ENCODE peak calls at places on chromosomes 16 and 17, in ten cellular contexts. K is pancreas; N is AG04450; Z is CD4-positive, alpha-beta T cell; M is mesendoderm; P is transverse colon; G is colonic mucosa; U is body of pancreas; D is endodermal cell; S is MM.1S. X is an unnamed sample.
A peak's percentile ranks its signal among the peaks of the same experiment; 100 is the strongest.

GRCh38 chr17:62616993-62617893 is 10.2 kb upstream of the MRC2 start:
- DNase-seq in K (no peak), N (no peak), Z (no peak), M (peak; percentile 100), P (no peak), G (no peak), U (no peak), D (peak; percentile 100), S (no peak), X (no peak)

GRCh38 chr17:70137451-70138230 is 31.7 kb upstream of the KCNJ2 start:
- DNase-seq in K (peak; percentile 13), N (peak; percentile 93), Z (no peak), M (peak; percentile 60), P (peak; percentile 32), G (peak; percentile 73), U (no peak), D (peak; percentile 60), S (peak; percentile 70), X (peak; percentile 10)

GRCh38 chr17:63452979-63453551 is 7.0 kb upstream of the CYB561 start:
- DNase-seq in K (no peak), N (no peak), Z (no peak), M (no peak), P (no peak), G (no peak), U (no peak), D (no peak), S (no peak), X (no peak)

GRCh38 chr16:83701494-83701893 is 106.3 kb upstream of the HSBP1 start:
- DNase-seq in K (peak; percentile 4), N (peak; percentile 16), Z (no peak), M (peak; percentile 86), P (no peak), G (no peak), U (peak; percentile 12), D (peak; percentile 95), S (peak; percentile 53), X (no peak)

GRCh38 chr17:54968954-54969400 is 412 bp downstream of the STXBP4 start:
- DNase-seq in K (peak; percentile 22), N (no peak), Z (no peak), M (no peak), P (peak; percentile 28), G (peak; percentile 37), U (no peak), D (no peak), S (no peak), X (no peak)

GRCh38 chr17:31433091-31433790 is 41.8 kb downstream of the RAB11FIP4 start:
- DNase-seq in K (no peak), N (no peak), Z (peak; percentile 30), M (no peak), P (no peak), G (no peak), U (no peak), D (no peak), S (peak; percentile 72), X (no peak)

GRCh38 chr16:85554791-85555548 is 58.2 kb upstream of the GSE1 start:
- DNase-seq in K (peak; percentile 68), N (no peak), Z (peak; percentile 48), M (peak; percentile 65), P (peak; percentile 66), G (peak; percentile 72), U (peak; percentile 63), D (no peak), S (peak; percentile 14), X (no peak)

GRCh38 chr16:57765160-57765728 is 29.7 kb downstream of the KATNB1 start:
- DNase-seq in K (no peak), N (no peak), Z (no peak), M (no peak), P (no peak), G (no peak), U (no peak), D (no peak), S (no peak), X (no peak)

GRCh38 chr16:4465977-4466779 is 8.2 kb downstream of the NMRAL1 start:
- DNase-seq in K (no peak), N (no peak), Z (peak; percentile 52), M (no peak), P (peak; percentile 25), G (peak; percentile 23), U (no peak), D (no peak), S (no peak), X (no peak)

GRCh38 chr17:74176546-74177001 is 26.9 kb upstream of the RPL38 start:
- DNase-seq in K (peak; percentile 16), N (no peak), Z (peak; percentile 32), M (peak; percentile 85), P (peak; percentile 68), G (peak; percentile 64), U (peak; percentile 59), D (peak; percentile 98), S (peak; percentile 37), X (peak; percentile 75)

GRCh38 chr17:82837586-82838320 is 2.1 kb downstream of the ZNF750 start:
- DNase-seq in K (no peak), N (no peak), Z (no peak), M (no peak), P (peak; percentile 65), G (peak; percentile 57), U (no peak), D (no peak), S (no peak), X (no peak)

GRCh38 chr16:66740533-66740932 is 10.9 kb downstream of the DYNC1LI2 start:
- DNase-seq in K (no peak), N (no peak), Z (no peak), M (no peak), P (peak; percentile 65), G (peak; percentile 74), U (no peak), D (no peak), S (no peak), X (no peak)

GRCh38 chr17:29577009-29577777 is 8.7 kb downstream of the TP53I13 start:
- DNase-seq in K (no peak), N (no peak), Z (no peak), M (no peak), P (no peak), G (peak; percentile 16), U (no peak), D (no peak), S (no peak), X (no peak)

GRCh38 chr17:14321980-14322776 is 21.3 kb downstream of the HS3ST3B1 start:
- DNase-seq in K (no peak), N (no peak), Z (no peak), M (no peak), P (no peak), G (no peak), U (no peak), D (peak; percentile 35), S (no peak), X (no peak)

GRCh38 chr16:82664181-82664580 is 37.4 kb downstream of the CDH13 start:
- DNase-seq in K (no peak), N (no peak), Z (no peak), M (no peak), P (no peak), G (no peak), U (no peak), D (no peak), S (no peak), X (peak; percentile 40)

GRCh38 chr17:81143717-81144422 is 21.4 kb upstream of the PVALEF start:
- DNase-seq in K (no peak), N (no peak), Z (no peak), M (no peak), P (no peak), G (no peak), U (no peak), D (no peak), S (no peak), X (no peak)

GRCh38 chr17:9473716-9474115 is 101.9 kb downstream of the STX8 start:
- DNase-seq in K (no peak), N (no peak), Z (no peak), M (no peak), P (no peak), G (no peak), U (no peak), D (no peak), S (no peak), X (no peak)

GRCh38 chr17:2070241-2071023 is 15.5 kb downstream of the HIC1 start:
- DNase-seq in K (peak; percentile 46), N (no peak), Z (no peak), M (peak; percentile 77), P (no peak), G (no peak), U (peak; percentile 47), D (peak; percentile 92), S (no peak), X (no peak)

GRCh38 chr17:82092995-82093751 is 4.9 kb downstream of the FASN start:
- DNase-seq in K (no peak), N (no peak), Z (no peak), M (no peak), P (no peak), G (no peak), U (no peak), D (no peak), S (no peak), X (no peak)

GRCh38 chr16:24769806-24770205 is 40.4 kb downstream of the TNRC6A start:
- DNase-seq in K (no peak), N (peak; percentile 15), Z (no peak), M (peak; percentile 49), P (no peak), G (no peak), U (no peak), D (no peak), S (no peak), X (no peak)
- H3K27me3 ChIP-seq in K (no peaks in the 10 kb centered on the region), N (no peaks in the 10 kb centered on the region), Z (no peaks in the 10 kb centered on the region), M (no peaks in the 10 kb centered on the region), P (no peaks in the 10 kb centered on the region), G (no peaks in the 10 kb centered on the region), U (no peaks in the 10 kb centered on the region), D (no peaks in the 10 kb centered on the region), S (no peaks in the 10 kb centered on the region), X (no peaks in the 10 kb centered on the region)

DNA sequence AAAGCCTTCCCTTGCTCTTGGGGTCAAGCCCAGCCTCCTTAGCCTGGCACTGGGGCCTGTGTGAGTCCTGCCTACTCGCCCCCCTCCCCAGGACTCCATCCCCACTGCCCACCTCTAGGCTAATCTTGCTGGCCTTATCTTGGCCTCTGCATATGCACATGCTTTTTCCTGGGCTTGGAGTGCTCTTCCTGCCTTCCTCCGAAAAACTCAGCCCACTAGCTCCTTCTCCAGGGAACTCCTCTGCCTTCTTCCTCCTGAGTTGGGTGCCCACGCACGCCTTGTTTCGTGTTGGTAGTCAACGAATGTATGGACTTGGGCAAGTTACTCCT is 16.5 kb downstream of the TBX2 start:
- DNase-seq in K (no peak), N (no peak), Z (no peak), M (no peak), P (no peak), G (no peak), U (no peak), D (no peak), S (no peak), X (no peak)
- H3K27ac ChIP-seq in K (no peak overlapping the region), N (no peak overlapping the region), Z (no peak overlapping the region), M (no peak overlapping the region), P (no peak overlapping the region), G (no peak overlapping the region), U (no peak overlapping the region), D (no peak overlapping the region), S (no peak overlapping the region), X (no peak overlapping the region)

GRCh38 chr16:88687676-88688012 is 1.3 kb upstream of the SNAI3 start:
- DNase-seq in K (no peak), N (no peak), Z (no peak), M (no peak), P (no peak), G (no peak), U (no peak), D (no peak), S (no peak), X (no peak)
- H3K27me3 ChIP-seq in K (no peaks in the 10 kb centered on the region), N (peaks cover 31% of the 10 kb centered on the region), Z (no peaks in the 10 kb centered on the region), M (peaks cover 2% of the 10 kb centered on the region), P (peaks cover 72% of the 10 kb centered on the region), G (peaks cover 7% of the 10 kb centered on the region), U (no peaks in the 10 kb centered on the region), D (peaks cover 35% of the 10 kb centered on the region), S (no peaks in the 10 kb centered on the region), X (no peaks in the 10 kb centered on the region)

GRCh38 chr17:32475258-32475657 is 11.5 kb upstream of the CDK5R1 start:
- DNase-seq in K (no peak), N (no peak), Z (no peak), M (no peak), P (no peak), G (no peak), U (no peak), D (no peak), S (no peak), X (no peak)
- H3K27ac ChIP-seq in K (no peak overlapping the region), N (no peak overlapping the region), Z (no peak overlapping the region), M (no peak overlapping the region), P (no peak overlapping the region), G (no peak overlapping the region), U (no peak overlapping the region), D (no peak overlapping the region), S (no peak overlapping the region), X (no peak overlapping the region)

X was measured in dorsolateral prefrontal cortex.